ENCODE peak calls at places on chromosomes 5 and 9, in ten cellular contexts. One of them, this sample, is unnamed.
A peak's percentile ranks its signal among the peaks of the same experiment; 100 is the strongest.

GRCh38 chr9:128027705-128028104 is 39.4 kb downstream of the NAIF1 start:
- DNase-seq in T1000: no peak
- DNase-seq in HEK293T: no peak
- DNase-seq in transverse colon: no peak
- DNase-seq in heart right ventricle: no peak
- DNase-seq in EL: no peak
- DNase-seq in lower lobe of right lung: no peak
- DNase-seq in stimulated activated CD4-positive, alpha-beta T cell treated with anti-CD3 and anti-CD28 coated beads, Interleukin-12 subunit alpha, Interleukin-12 subunit beta, amount 100 ng/mL, for 48 hours: no peak
- DNase-seq in AML-193: no peak
- DNase-seq in NCI-H345: no peak
- DNase-seq in this sample: no peak

GRCh38 chr5:154465169-154465568 is 12.9 kb downstream of the HAND1 start:
- DNase-seq in HEK293T: no peak
- DNase-seq in AML-193: peak; percentile 84
- DNase-seq in NCI-H345: no peak
- DNase-seq in stimulated activated CD4-positive, alpha-beta T cell treated with anti-CD3 and anti-CD28 coated beads, Interleukin-12 subunit alpha, Interleukin-12 subunit beta, amount 100 ng/mL, for 48 hours: no peak
- DNase-seq in heart right ventricle: no peak
- DNase-seq in T1000: no peak
- DNase-seq in transverse colon: no peak
- DNase-seq in lower lobe of right lung: no peak
- DNase-seq in EL: peak; percentile 58
- DNase-seq in this sample: no peak

GRCh38 chr5:171269717-171270116 is 39.3 kb upstream of the TLX3 start:
- DNase-seq in transverse colon: no peak
- DNase-seq in stimulated activated CD4-positive, alpha-beta T cell treated with anti-CD3 and anti-CD28 coated beads, Interleukin-12 subunit alpha, Interleukin-12 subunit beta, amount 100 ng/mL, for 48 hours: no peak
- DNase-seq in T1000: no peak
- DNase-seq in heart right ventricle: no peak
- DNase-seq in lower lobe of right lung: no peak
- DNase-seq in HEK293T: no peak
- DNase-seq in AML-193: no peak
- DNase-seq in NCI-H345: no peak
- DNase-seq in EL: peak; percentile 81
- DNase-seq in this sample: peak; percentile 18

GRCh38 chr9:110258671-110259070 is 2.4 kb upstream of the TXN start:
- DNase-seq in T1000: no peak
- DNase-seq in lower lobe of right lung: no peak
- DNase-seq in transverse colon: no peak
- DNase-seq in EL: no peak
- DNase-seq in HEK293T: no peak
- DNase-seq in AML-193: no peak
- DNase-seq in heart right ventricle: no peak
- DNase-seq in stimulated activated CD4-positive, alpha-beta T cell treated with anti-CD3 and anti-CD28 coated beads, Interleukin-12 subunit alpha, Interleukin-12 subunit beta, amount 100 ng/mL, for 48 hours: no peak
- DNase-seq in NCI-H345: no peak
- DNase-seq in this sample: no peak

GRCh38 chr9:109931623-109932022 is 151.6 kb downstream of the PALM2AKAP2 start:
- DNase-seq in transverse colon: no peak
- DNase-seq in lower lobe of right lung: no peak
- DNase-seq in EL: no peak
- DNase-seq in NCI-H345: no peak
- DNase-seq in heart right ventricle: no peak
- DNase-seq in T1000: no peak
- DNase-seq in AML-193: no peak
- DNase-seq in stimulated activated CD4-positive, alpha-beta T cell treated with anti-CD3 and anti-CD28 coated beads, Interleukin-12 subunit alpha, Interleukin-12 subunit beta, amount 100 ng/mL, for 48 hours: no peak
- DNase-seq in HEK293T: no peak
- DNase-seq in this sample: no peak

GRCh38 chr9:133280387-133280786 is 5.4 kb upstream of the ABO start:
- DNase-seq in lower lobe of right lung: no peak
- DNase-seq in heart right ventricle: no peak
- DNase-seq in stimulated activated CD4-positive, alpha-beta T cell treated with anti-CD3 and anti-CD28 coated beads, Interleukin-12 subunit alpha, Interleukin-12 subunit beta, amount 100 ng/mL, for 48 hours: no peak
- DNase-seq in T1000: no peak
- DNase-seq in transverse colon: peak; percentile 14
- DNase-seq in EL: no peak
- DNase-seq in HEK293T: no peak
- DNase-seq in AML-193: no peak
- DNase-seq in NCI-H345: no peak
- DNase-seq in this sample: no peak

GRCh38 chr5:73950441-73950873 is 324.5 kb downstream of the ARHGEF28 start:
- DNase-seq in transverse colon: no peak
- DNase-seq in HEK293T: no peak
- DNase-seq in lower lobe of right lung: no peak
- DNase-seq in heart right ventricle: no peak
- DNase-seq in NCI-H345: no peak
- DNase-seq in EL: peak; percentile 34
- DNase-seq in stimulated activated CD4-positive, alpha-beta T cell treated with anti-CD3 and anti-CD28 coated beads, Interleukin-12 subunit alpha, Interleukin-12 subunit beta, amount 100 ng/mL, for 48 hours: no peak
- DNase-seq in T1000: no peak
- DNase-seq in AML-193: no peak
- DNase-seq in this sample: no peak

GRCh38 chr5:111551120-111551519 is 38.8 kb upstream of the STARD4 start:
- DNase-seq in AML-193: no peak
- DNase-seq in heart right ventricle: no peak
- DNase-seq in EL: no peak
- DNase-seq in HEK293T: no peak
- DNase-seq in stimulated activated CD4-positive, alpha-beta T cell treated with anti-CD3 and anti-CD28 coated beads, Interleukin-12 subunit alpha, Interleukin-12 subunit beta, amount 100 ng/mL, for 48 hours: no peak
- DNase-seq in NCI-H345: no peak
- DNase-seq in lower lobe of right lung: no peak
- DNase-seq in transverse colon: no peak
- DNase-seq in T1000: no peak
- DNase-seq in this sample: no peak

GRCh38 chr5:168401880-168402279 is 84.4 kb upstream of the RARS1 start:
- DNase-seq in heart right ventricle: no peak
- DNase-seq in lower lobe of right lung: no peak
- DNase-seq in stimulated activated CD4-positive, alpha-beta T cell treated with anti-CD3 and anti-CD28 coated beads, Interleukin-12 subunit alpha, Interleukin-12 subunit beta, amount 100 ng/mL, for 48 hours: no peak
- DNase-seq in NCI-H345: peak; percentile 6
- DNase-seq in transverse colon: no peak
- DNase-seq in EL: no peak
- DNase-seq in T1000: no peak
- DNase-seq in HEK293T: no peak
- DNase-seq in AML-193: no peak
- DNase-seq in this sample: no peak

GRCh38 chr9:137028281-137029057 is 432 bp upstream of the ABCA2 start:
- DNase-seq in AML-193: peak; percentile 63
- DNase-seq in stimulated activated CD4-positive, alpha-beta T cell treated with anti-CD3 and anti-CD28 coated beads, Interleukin-12 subunit alpha, Interleukin-12 subunit beta, amount 100 ng/mL, for 48 hours: peak; percentile 41
- DNase-seq in T1000: peak; percentile 15
- DNase-seq in EL: peak; percentile 57
- DNase-seq in heart right ventricle: peak; percentile 54
- DNase-seq in lower lobe of right lung: peak; percentile 82
- DNase-seq in NCI-H345: peak; percentile 75
- DNase-seq in transverse colon: peak; percentile 83
- DNase-seq in HEK293T: peak; percentile 85
- DNase-seq in this sample: no peak

GRCh38 chr9:113536483-113537226 is 73.1 kb downstream of the RGS3 start:
- DNase-seq in EL: no peak
- DNase-seq in NCI-H345: no peak
- DNase-seq in T1000: no peak
- DNase-seq in stimulated activated CD4-positive, alpha-beta T cell treated with anti-CD3 and anti-CD28 coated beads, Interleukin-12 subunit alpha, Interleukin-12 subunit beta, amount 100 ng/mL, for 48 hours: no peak
- DNase-seq in HEK293T: no peak
- DNase-seq in AML-193: no peak
- DNase-seq in transverse colon: no peak
- DNase-seq in heart right ventricle: peak; percentile 89
- DNase-seq in lower lobe of right lung: no peak
- DNase-seq in this sample: no peak

GRCh38 chr9:106797299-106797698 is 65.7 kb upstream of the ZNF462 start:
- DNase-seq in AML-193: no peak
- DNase-seq in transverse colon: peak; percentile 56
- DNase-seq in EL: peak; percentile 42
- DNase-seq in stimulated activated CD4-positive, alpha-beta T cell treated with anti-CD3 and anti-CD28 coated beads, Interleukin-12 subunit alpha, Interleukin-12 subunit beta, amount 100 ng/mL, for 48 hours: no peak
- DNase-seq in heart right ventricle: no peak
- DNase-seq in lower lobe of right lung: no peak
- DNase-seq in HEK293T: no peak
- DNase-seq in T1000: no peak
- DNase-seq in NCI-H345: no peak
- DNase-seq in this sample: no peak

GRCh38 chr9:134438204-134438788 is 112.0 kb downstream of the RXRA start:
- DNase-seq in AML-193: no peak
- DNase-seq in EL: no peak
- DNase-seq in heart right ventricle: no peak
- DNase-seq in HEK293T: no peak
- DNase-seq in NCI-H345: no peak
- DNase-seq in transverse colon: no peak
- DNase-seq in stimulated activated CD4-positive, alpha-beta T cell treated with anti-CD3 and anti-CD28 coated beads, Interleukin-12 subunit alpha, Interleukin-12 subunit beta, amount 100 ng/mL, for 48 hours: no peak
- DNase-seq in T1000: no peak
- DNase-seq in lower lobe of right lung: peak; percentile 72
- DNase-seq in this sample: no peak

GRCh38 chr5:44536650-44537260 is 147.5 kb upstream of the FGF10 start:
- DNase-seq in heart right ventricle: peak; percentile 18
- DNase-seq in transverse colon: no peak
- DNase-seq in stimulated activated CD4-positive, alpha-beta T cell treated with anti-CD3 and anti-CD28 coated beads, Interleukin-12 subunit alpha, Interleukin-12 subunit beta, amount 100 ng/mL, for 48 hours: no peak
- DNase-seq in T1000: no peak
- DNase-seq in lower lobe of right lung: no peak
- DNase-seq in EL: no peak
- DNase-seq in NCI-H345: peak; percentile 20
- DNase-seq in HEK293T: peak; percentile 10
- DNase-seq in AML-193: no peak
- DNase-seq in this sample: no peak

GRCh38 chr5:134524219-134524825 is 1.1 kb upstream of the JADE2 start:
- DNase-seq in heart right ventricle: peak; percentile 87
- DNase-seq in AML-193: peak; percentile 68
- DNase-seq in NCI-H345: peak; percentile 52
- DNase-seq in lower lobe of right lung: peak; percentile 90
- DNase-seq in HEK293T: peak; percentile 39
- DNase-seq in transverse colon: peak; percentile 90
- DNase-seq in stimulated activated CD4-positive, alpha-beta T cell treated with anti-CD3 and anti-CD28 coated beads, Interleukin-12 subunit alpha, Interleukin-12 subunit beta, amount 100 ng/mL, for 48 hours: peak; percentile 29
- DNase-seq in T1000: peak; percentile 46
- DNase-seq in EL: peak; percentile 78
- DNase-seq in this sample: no peak

GRCh38 chr5:172929371-172929838 is 29.8 kb upstream of the RPL26L1 start:
- DNase-seq in heart right ventricle: no peak
- DNase-seq in EL: peak; percentile 94
- DNase-seq in AML-193: no peak
- DNase-seq in transverse colon: no peak
- DNase-seq in stimulated activated CD4-positive, alpha-beta T cell treated with anti-CD3 and anti-CD28 coated beads, Interleukin-12 subunit alpha, Interleukin-12 subunit beta, amount 100 ng/mL, for 48 hours: no peak
- DNase-seq in NCI-H345: no peak
- DNase-seq in T1000: peak; percentile 61
- DNase-seq in HEK293T: no peak
- DNase-seq in lower lobe of right lung: no peak
- DNase-seq in this sample: peak; percentile 42

GRCh38 chr9:71826289-71826688 is 58.0 kb upstream of the CEMIP2 start:
- DNase-seq in lower lobe of right lung: no peak
- DNase-seq in transverse colon: no peak
- DNase-seq in EL: no peak
- DNase-seq in T1000: no peak
- DNase-seq in stimulated activated CD4-positive, alpha-beta T cell treated with anti-CD3 and anti-CD28 coated beads, Interleukin-12 subunit alpha, Interleukin-12 subunit beta, amount 100 ng/mL, for 48 hours: no peak
- DNase-seq in HEK293T: no peak
- DNase-seq in heart right ventricle: no peak
- DNase-seq in AML-193: no peak
- DNase-seq in NCI-H345: no peak
- DNase-seq in this sample: no peak

GRCh38 chr9:96327694-96328352 is 25.8 kb upstream of the HSD17B3 start:
- DNase-seq in HEK293T: peak; percentile 50
- DNase-seq in T1000: peak; percentile 23
- DNase-seq in stimulated activated CD4-positive, alpha-beta T cell treated with anti-CD3 and anti-CD28 coated beads, Interleukin-12 subunit alpha, Interleukin-12 subunit beta, amount 100 ng/mL, for 48 hours: no peak
- DNase-seq in EL: peak; percentile 72
- DNase-seq in transverse colon: peak; percentile 27
- DNase-seq in lower lobe of right lung: no peak
- DNase-seq in NCI-H345: peak; percentile 43
- DNase-seq in AML-193: peak; percentile 31
- DNase-seq in heart right ventricle: peak; percentile 52
- DNase-seq in this sample: peak; percentile 2

GRCh38 chr9:71766663-71767062 is 1.6 kb downstream of the CEMIP2 start:
- DNase-seq in T1000: no peak
- DNase-seq in AML-193: no peak
- DNase-seq in lower lobe of right lung: no peak
- DNase-seq in stimulated activated CD4-positive, alpha-beta T cell treated with anti-CD3 and anti-CD28 coated beads, Interleukin-12 subunit alpha, Interleukin-12 subunit beta, amount 100 ng/mL, for 48 hours: no peak
- DNase-seq in EL: no peak
- DNase-seq in transverse colon: no peak
- DNase-seq in HEK293T: no peak
- DNase-seq in heart right ventricle: no peak
- DNase-seq in NCI-H345: peak; percentile 17
- DNase-seq in this sample: no peak

GRCh38 chr5:153157156-153157555 is 333.3 kb upstream of the GRIA1 start:
- DNase-seq in HEK293T: no peak
- DNase-seq in NCI-H345: no peak
- DNase-seq in transverse colon: no peak
- DNase-seq in heart right ventricle: no peak
- DNase-seq in T1000: no peak
- DNase-seq in lower lobe of right lung: no peak
- DNase-seq in EL: peak; percentile 70
- DNase-seq in AML-193: no peak
- DNase-seq in stimulated activated CD4-positive, alpha-beta T cell treated with anti-CD3 and anti-CD28 coated beads, Interleukin-12 subunit alpha, Interleukin-12 subunit beta, amount 100 ng/mL, for 48 hours: no peak
- DNase-seq in this sample: no peak

GRCh38 chr5:107502711-107503110 is 168.0 kb downstream of the EFNA5 start:
- DNase-seq in heart right ventricle: no peak
- DNase-seq in transverse colon: no peak
- DNase-seq in lower lobe of right lung: no peak
- DNase-seq in HEK293T: no peak
- DNase-seq in T1000: no peak
- DNase-seq in EL: no peak
- DNase-seq in stimulated activated CD4-positive, alpha-beta T cell treated with anti-CD3 and anti-CD28 coated beads, Interleukin-12 subunit alpha, Interleukin-12 subunit beta, amount 100 ng/mL, for 48 hours: no peak
- DNase-seq in NCI-H345: peak; percentile 76
- DNase-seq in AML-193: no peak
- DNase-seq in this sample: no peak

GRCh38 chr5:116629168-116629567 is 54.5 kb upstream of the SEMA6A start:
- DNase-seq in heart right ventricle: no peak
- DNase-seq in T1000: no peak
- DNase-seq in NCI-H345: no peak
- DNase-seq in lower lobe of right lung: no peak
- DNase-seq in stimulated activated CD4-positive, alpha-beta T cell treated with anti-CD3 and anti-CD28 coated beads, Interleukin-12 subunit alpha, Interleukin-12 subunit beta, amount 100 ng/mL, for 48 hours: no peak
- DNase-seq in HEK293T: peak; percentile 36
- DNase-seq in transverse colon: no peak
- DNase-seq in AML-193: no peak
- DNase-seq in EL: no peak
- DNase-seq in this sample: no peak

GRCh38 chr9:346114-346513 is 131.4 kb downstream of the DOCK8 start:
- DNase-seq in heart right ventricle: no peak
- DNase-seq in NCI-H345: no peak
- DNase-seq in HEK293T: no peak
- DNase-seq in lower lobe of right lung: no peak
- DNase-seq in EL: no peak
- DNase-seq in transverse colon: no peak
- DNase-seq in T1000: no peak
- DNase-seq in stimulated activated CD4-positive, alpha-beta T cell treated with anti-CD3 and anti-CD28 coated beads, Interleukin-12 subunit alpha, Interleukin-12 subunit beta, amount 100 ng/mL, for 48 hours: no peak
- DNase-seq in AML-193: no peak
- DNase-seq in this sample: no peak

GRCh38 chr9:114908104-114908621 is 22.2 kb downstream of the TNFSF8 start:
- DNase-seq in T1000: peak; percentile 84
- DNase-seq in NCI-H345: peak; percentile 96
- DNase-seq in heart right ventricle: no peak
- DNase-seq in transverse colon: no peak
- DNase-seq in AML-193: no peak
- DNase-seq in HEK293T: no peak
- DNase-seq in EL: peak; percentile 96
- DNase-seq in stimulated activated CD4-positive, alpha-beta T cell treated with anti-CD3 and anti-CD28 coated beads, Interleukin-12 subunit alpha, Interleukin-12 subunit beta, amount 100 ng/mL, for 48 hours: no peak
- DNase-seq in lower lobe of right lung: no peak
- DNase-seq in this sample: peak; percentile 66

This sample was measured in amniotic stem cell.